ENCODE peak calls at places on chromosome 15, in nine cellular contexts. D, Z, I, G, B, F, N, M and O are unnamed samples.

GRCh38 chr15:82091636-82092140 is 45.9 kb upstream of the MEX3B start:
- DNase-seq in M (peak; percentile 8), D (no peak), G (no peak), Z (no peak), I (no peak), N (no peak), F (no peak), B (no peak), O (no peak)

GRCh38 chr15:77036537-77037474 is 34.1 kb downstream of the TSPAN3 start:
- DNase-seq in M (no peak), Z (no peak), G (peak; percentile 2), N (no peak), I (no peak), F (no peak), D (no peak), B (no peak), O (no peak)

GRCh38 chr15:70179309-70179892 is 81.7 kb upstream of the TLE3 start:
- DNase-seq in D (no peak), Z (no peak), I (no peak), M (no peak), N (no peak), B (no peak), G (no peak), F (no peak), O (peak; percentile 50)

GRCh38 chr15:35912196-35912595 is 366.2 kb upstream of the DPH6 start:
- DNase-seq in G (no peak), N (no peak), I (no peak), D (peak; percentile 71), F (no peak), Z (peak; percentile 6), B (no peak), M (peak; percentile 34), O (peak; percentile 28)

GRCh38 chr15:92130244-92130643 is 263.4 kb upstream of the ST8SIA2 start:
- DNase-seq in G (no peak), M (peak; percentile 30), F (no peak), B (no peak), N (no peak), Z (no peak), I (no peak), D (no peak), O (no peak)

GRCh38 chr15:70243686-70244540 is 146.2 kb upstream of the TLE3 start:
- DNase-seq in N (no peak), I (no peak), M (no peak), B (no peak), G (no peak), D (no peak), F (no peak), Z (no peak), O (no peak)

GRCh38 chr15:60933914-60934885 is 294.9 kb downstream of the RORA start:
- DNase-seq in G (no peak), M (peak; percentile 52), F (peak; percentile 19), B (no peak), I (no peak), D (no peak), N (no peak), Z (peak; percentile 20), O (peak; percentile 50)

GRCh38 chr15:89828324-89829145 is 13.9 kb upstream of the ANPEP start:
- DNase-seq in G (no peak), D (no peak), F (peak; percentile 65), I (no peak), N (no peak), B (peak; percentile 85), Z (peak; percentile 93), M (no peak), O (peak; percentile 69)

GRCh38 chr15:74458473-74458872 is 2.5 kb downstream of the UBL7 start:
- DNase-seq in B (no peak), D (no peak), Z (no peak), G (no peak), F (no peak), M (no peak), I (no peak), N (no peak), O (no peak)

GRCh38 chr15:58066042-58066867 is 744 bp upstream of the ALDH1A2 start:
- DNase-seq in B (no peak), M (peak; percentile 60), Z (peak; percentile 41), D (peak; percentile 17), N (peak; percentile 23), G (peak; percentile 16), I (no peak), F (peak; percentile 46), O (peak; percentile 55)

GRCh38 chr15:79769081-79769481 is 127.7 kb downstream of the MTHFS start:
- DNase-seq in G (no peak), I (no peak), F (no peak), D (peak; percentile 43), B (no peak), M (peak; percentile 21), N (no peak), Z (peak; percentile 10), O (peak; percentile 85)

GRCh38 chr15:96049323-96049722 is 281.2 kb upstream of the NR2F2 start:
- DNase-seq in B (no peak), G (no peak), F (no peak), D (no peak), M (no peak), I (no peak), Z (no peak), N (no peak), O (no peak)

GRCh38 chr15:72751751-72752455 is 31.7 kb downstream of the ADPGK start:
- DNase-seq in B (no peak), Z (no peak), M (no peak), D (peak; percentile 72), I (no peak), N (no peak), G (no peak), F (no peak), O (no peak)

GRCh38 chr15:90782450-90782849 is 65.3 kb downstream of the BLM start:
- DNase-seq in B (no peak), D (no peak), G (no peak), F (no peak), I (no peak), Z (no peak), M (no peak), N (no peak), O (no peak)

GRCh38 chr15:57220220-57220619 is 156.1 kb upstream of the CGNL1 start:
- DNase-seq in G (no peak), I (no peak), N (no peak), F (no peak), D (no peak), B (peak; percentile 62), M (no peak), Z (peak; percentile 83), O (no peak)

GRCh38 chr15:89167267-89168176 is 53.9 kb downstream of the RLBP1 start:
- DNase-seq in M (peak; percentile 87), G (no peak), D (peak; percentile 26), B (peak; percentile 82), I (no peak), N (no peak), F (peak; percentile 81), Z (peak; percentile 96), O (peak; percentile 83)

GRCh38 chr15:33114484-33114767 is 80.1 kb downstream of the FMN1 start:
- DNase-seq in I (no peak), M (peak; percentile 53), G (no peak), D (no peak), B (no peak), Z (peak; percentile 76), F (no peak), N (no peak), O (no peak)

GRCh38 chr15:69666921-69667811 is 214.5 kb downstream of the RPLP1 start:
- DNase-seq in I (no peak), G (no peak), B (no peak), Z (peak; percentile 36), M (no peak), N (no peak), D (peak; percentile 65), F (no peak), O (no peak)

GRCh38 chr15:40498891-40499290 is 28.1 kb downstream of the CHST14 start:
- DNase-seq in Z (no peak), F (no peak), I (no peak), D (no peak), N (no peak), M (no peak), G (no peak), B (no peak), O (no peak)

GRCh38 chr15:60721706-60722105 is 242.8 kb upstream of the ICE2 start:
- DNase-seq in Z (peak; percentile 7), N (no peak), D (no peak), G (no peak), I (no peak), B (no peak), F (peak; percentile 51), M (peak; percentile 41), O (peak; percentile 33)

GRCh38 chr15:29788433-29789034 is 33.7 kb downstream of the TJP1 start:
- DNase-seq in D (no peak), Z (no peak), I (no peak), G (no peak), M (peak; percentile 16), N (no peak), B (no peak), F (no peak), O (peak; percentile 30)

GRCh38 chr15:99605490-99605931 is 39.7 kb downstream of the MEF2A start:
- DNase-seq in I (no peak), G (no peak), Z (no peak), D (no peak), B (no peak), N (no peak), F (no peak), M (peak; percentile 74), O (peak; percentile 84)

GRCh38 chr15:48573780-48574179 is 71.7 kb downstream of the FBN1 start:
- DNase-seq in F (no peak), Z (no peak), I (no peak), M (no peak), B (no peak), G (no peak), N (no peak), D (no peak), O (no peak)

GRCh38 chr15:50764331-50765201 is 940 bp downstream of the SPPL2A start:
- DNase-seq in Z (peak; percentile 19), I (no peak), M (no peak), F (no peak), D (peak; percentile 42), B (no peak), G (no peak), N (no peak), O (peak; percentile 13)

GRCh38 chr15:86162172-86162591 is 82.5 kb downstream of the AGBL1 start:
- DNase-seq in G (no peak), F (no peak), D (peak; percentile 53), N (no peak), Z (no peak), B (no peak), I (no peak), M (no peak), O (no peak)

GRCh38 chr15:51192560-51193280 is 98.0 kb upstream of the TNFAIP8L3 start:
- DNase-seq in M (peak; percentile 89), G (peak; percentile 59), B (peak; percentile 51), D (peak; percentile 92), Z (peak; percentile 80), I (peak; percentile 43), F (peak; percentile 93), N (peak; percentile 42), O (peak; percentile 91)

GRCh38 chr15:56984681-56985515 is 66.5 kb downstream of the TCF12 start:
- DNase-seq in F (no peak), I (no peak), Z (peak; percentile 52), D (peak; percentile 73), G (no peak), B (no peak), M (no peak), N (no peak), O (peak; percentile 34)

GRCh38 chr15:80160570-80161156 is 7.9 kb downstream of the FAH start:
- DNase-seq in B (peak; percentile 95), I (no peak), N (no peak), F (peak; percentile 89), D (peak; percentile 84), M (peak; percentile 97), G (no peak), Z (peak; percentile 98), O (peak; percentile 92)

GRCh38 chr15:67998599-67999122 is 55.5 kb upstream of the PIAS1 start:
- DNase-seq in B (no peak), N (no peak), M (peak; percentile 87), F (peak; percentile 11), Z (peak; percentile 42), D (no peak), G (no peak), I (no peak), O (peak; percentile 80)

GRCh38 chr15:50562735-50563640 is 16.5 kb upstream of the USP50 start:
- DNase-seq in B (no peak), F (no peak), D (no peak), N (no peak), Z (peak; percentile 7), I (no peak), M (peak; percentile 9), G (no peak), O (no peak)

GRCh38 chr15:43134157-43134637 is 811 bp downstream of the TMEM62 start:
- DNase-seq in N (no peak), B (no peak), G (peak; percentile 7), F (no peak), I (no peak), M (peak; percentile 16), D (no peak), Z (no peak), O (peak; percentile 6)